ENCODE peak calls at places on chromosomes 4 and X, in four cellular contexts. J is SK-N-SH, W is EH, V is skeletal muscle cell. I is an unnamed sample.

GRCh38 chr4:153771058-153771457 is 11.2 kb upstream of the RNF175 start:
- DNase-seq in V (no peak), W (no peak), J (no peak), I (no peak)

GRCh38 chrX:54087661-54088060 is 43.4 kb upstream of the PHF8 start:
- DNase-seq in J (no peak), W (no peak), V (no peak), I (no peak)

GRCh38 chr4:84279678-84280077 is 219.4 kb downstream of the NKX6-1 start:
- DNase-seq in V (no peak), J (no peak), W (peak), I (no peak)

GRCh38 chr4:40915318-40916217 is 165.8 kb downstream of the NSUN7 start:
- DNase-seq in J (no peak), W (peak), V (no peak), I (no peak)

GRCh38 chrX:113399501-113400192 is 559.0 kb upstream of the AMOT start:
- DNase-seq in V (peak), W (peak), J (no peak), I (no peak)

GRCh38 chr4:116275006-116275405 is 810.4 kb downstream of the TRAM1L1 start:
- DNase-seq in V (no peak), J (no peak), W (no peak), I (no peak)

GRCh38 chrX:576904-577303 is 53.7 kb upstream of the SHOX start:
- DNase-seq in W (no peak), J (no peak), V (no peak), I (no peak)

GRCh38 chrX:12758291-12758690 is 32.9 kb upstream of the PRPS2 start:
- DNase-seq in W (peak), J (no peak), V (no peak), I (no peak)

GRCh38 chrX:154840856-154841255 is 6.4 kb upstream of the SMIM9 start:
- DNase-seq in V (peak), W (peak), J (peak), I (no peak)

GRCh38 chr4:90328558-90328957 is 201.4 kb downstream of the CCSER1 start:
- DNase-seq in J (peak), V (peak), W (peak), I (peak)

GRCh38 chr4:88244821-88245579 is 39.4 kb downstream of the PPM1K start:
- DNase-seq in W (no peak), V (no peak), J (no peak), I (peak)

GRCh38 chrX:123959281-123960063 is 2.0 kb upstream of the STAG2 start:
- DNase-seq in J (peak), W (peak), V (no peak), I (peak)

GRCh38 chr4:95693594-95693993 is 144.8 kb upstream of the UNC5C start:
- DNase-seq in V (no peak), W (no peak), J (no peak), I (no peak)

GRCh38 chrX:40952855-40953254 is 132.4 kb upstream of the USP9X start:
- DNase-seq in V (no peak), J (no peak), W (peak), I (no peak)

I was measured in left ventricle myocardium superior.